ENCODE peak calls at places on chromosome 4, in five cellular contexts. One of them, this sample, is unnamed.

GRCh38 chr4:143626134-143626859 is 74.2 kb downstream of the FREM3 start:
- DNase-seq in NCI-H1105: peak; percentile 0
- DNase-seq in SK-N-SH: no peak
- DNase-seq in HEK293T: no peak
- DNase-seq in kidney tubule cell: no peak
- DNase-seq in this sample: no peak

GRCh38 chr4:65825121-65825520 is 154.8 kb upstream of the EPHA5 start:
- DNase-seq in SK-N-SH: no peak
- DNase-seq in kidney tubule cell: peak; percentile 4
- DNase-seq in NCI-H1105: no peak
- DNase-seq in HEK293T: no peak
- DNase-seq in this sample: no peak

GRCh38 chr4:120693817-120694216 is 228.7 kb downstream of the PRDM5 start:
- DNase-seq in HEK293T: no peak
- DNase-seq in NCI-H1105: no peak
- DNase-seq in kidney tubule cell: no peak
- DNase-seq in SK-N-SH: no peak
- DNase-seq in this sample: no peak

GRCh38 chr4:127777487-127777886 is 4.6 kb upstream of the HSPA4L start:
- DNase-seq in NCI-H1105: no peak
- DNase-seq in SK-N-SH: no peak
- DNase-seq in HEK293T: no peak
- DNase-seq in kidney tubule cell: no peak
- DNase-seq in this sample: no peak

GRCh38 chr4:13495753-13496152 is 11.6 kb upstream of the RAB28 start:
- DNase-seq in NCI-H1105: no peak
- DNase-seq in HEK293T: no peak
- DNase-seq in SK-N-SH: no peak
- DNase-seq in kidney tubule cell: no peak
- DNase-seq in this sample: no peak

GRCh38 chr4:185165605-185166063 is 22.6 kb downstream of the SLC25A4 start:
- DNase-seq in kidney tubule cell: no peak
- DNase-seq in HEK293T: no peak
- DNase-seq in NCI-H1105: no peak
- DNase-seq in SK-N-SH: no peak
- DNase-seq in this sample: no peak

GRCh38 chr4:126338572-126338971 is 1023.8 kb downstream of the FAT4 start:
- DNase-seq in NCI-H1105: no peak
- DNase-seq in HEK293T: no peak
- DNase-seq in kidney tubule cell: no peak
- DNase-seq in SK-N-SH: peak; percentile 3
- DNase-seq in this sample: no peak

GRCh38 chr4:125072269-125072668 is 242.5 kb upstream of the FAT4 start:
- DNase-seq in NCI-H1105: no peak
- DNase-seq in HEK293T: no peak
- DNase-seq in kidney tubule cell: no peak
- DNase-seq in SK-N-SH: no peak
- DNase-seq in this sample: no peak

This sample was measured in kidney glomerular epithelial cell.